ENCODE peak calls at places on chromosomes 1 and 21, in nine cellular contexts. R is mesendoderm; T is SK-N-MC; O is left ventricle myocardium inferior; G is renal cortical epithelial cell; V is CD8-positive, alpha-beta memory T cell; W is AG08395; H is naive thymus-derived CD8-positive, alpha-beta T cell; Z is GM12864. D is an unnamed sample.

GRCh38 chr1:229205854-229206253 is 65.1 kb upstream of the RAB4A start:
- DNase-seq in R (no peak), T (no peak), O (no peak), G (no peak), V (no peak), W (no peak), H (no peak), Z (no peak), D (no peak)

GRCh38 chr1:114040273-114041043 is 61.2 kb downstream of the OLFML3 start:
- DNase-seq in R (no peak), T (no peak), O (no peak), G (peak), V (no peak), W (peak), H (no peak), Z (no peak), D (no peak)

GRCh38 chr1:60891315-60891714 is 191.0 kb upstream of the NFIA start:
- DNase-seq in R (no peak), T (no peak), O (no peak), G (no peak), V (no peak), W (no peak), H (no peak), Z (no peak), D (no peak)

GRCh38 chr1:153869486-153869885 is 53.3 kb downstream of the GATAD2B start:
- DNase-seq in R (no peak), T (no peak), O (no peak), G (no peak), V (no peak), W (no peak), H (no peak), Z (no peak), D (peak)

GRCh38 chr1:60874703-60875102 is 207.7 kb upstream of the NFIA start:
- DNase-seq in R (peak), T (no peak), O (no peak), G (peak), V (no peak), W (peak), H (no peak), Z (no peak), D (no peak)

GRCh38 chr1:87329051-87329755 is 523 bp downstream of the LMO4 start:
- DNase-seq in R (peak), T (no peak), O (peak), G (no peak), V (peak), W (peak), H (peak), Z (no peak), D (peak)

GRCh38 chr1:15627343-15627988 is 10.2 kb downstream of the DDI2 start:
- DNase-seq in R (no peak), T (no peak), O (no peak), G (no peak), V (no peak), W (peak), H (no peak), Z (no peak), D (no peak)

GRCh38 chr1:10540277-10541005 is 65.7 kb downstream of the PEX14 start:
- DNase-seq in R (peak), T (no peak), O (peak), G (no peak), V (no peak), W (peak), H (no peak), Z (no peak), D (no peak)

GRCh38 chr21:36422279-36423098 is 37.3 kb downstream of the CHAF1B start:
- DNase-seq in R (peak), T (peak), O (peak), G (peak), V (no peak), W (peak), H (no peak), Z (peak), D (no peak)

GRCh38 chr1:212637902-212638301 is 29.3 kb downstream of the ATF3 start:
- DNase-seq in R (no peak), T (no peak), O (no peak), G (no peak), V (no peak), W (peak), H (no peak), Z (no peak), D (no peak)

GRCh38 chr1:12810691-12811408 is 19.7 kb downstream of the PRAMEF1 start:
- DNase-seq in R (no peak), T (no peak), O (no peak), G (peak), V (no peak), W (peak), H (no peak), Z (no peak), D (no peak)

GRCh38 chr1:170592591-170593111 is 60.7 kb downstream of the GORAB start:
- DNase-seq in R (no peak), T (no peak), O (no peak), G (peak), V (no peak), W (peak), H (no peak), Z (no peak), D (no peak)

GRCh38 chr1:87958711-87959110 is 630.0 kb downstream of the LMO4 start:
- DNase-seq in R (no peak), T (no peak), O (no peak), G (no peak), V (no peak), W (no peak), H (no peak), Z (no peak), D (no peak)

D was measured in gastrocnemius medialis.